ENCODE peak calls at places on chromosomes 2 and 18, in six cellular contexts. G is cardiac fibroblast, E is right lobe of liver, H is psoas muscle, D is AG04450, S is AG10803. Z is an unnamed sample.

GRCh38 chr18:55338955-55339662 is 248.9 kb downstream of the TCF4 start:
- DNase-seq in G (peak; percentile 39), E (no peak), S (peak; percentile 55), D (no peak), H (no peak), Z (no peak)

GRCh38 chr2:37599688-37600525 is 71.5 kb downstream of the CDC42EP3 start:
- DNase-seq in H (no peak), S (no peak), D (no peak), E (no peak), G (no peak), Z (no peak)

GRCh38 chr2:72024451-72025175 is 123.0 kb downstream of the CYP26B1 start:
- DNase-seq in E (peak; percentile 22), D (no peak), G (no peak), H (no peak), S (no peak), Z (peak; percentile 39)

GRCh38 chr18:32920796-32921787 is 148.3 kb upstream of the KLHL14 start:
- DNase-seq in D (peak; percentile 76), H (no peak), E (no peak), G (peak; percentile 84), S (peak; percentile 86), Z (peak; percentile 46)

GRCh38 chr2:44930274-44930826 is 11.2 kb upstream of the SIX3 start:
- DNase-seq in D (no peak), E (no peak), S (no peak), G (no peak), H (no peak), Z (no peak)

GRCh38 chr18:35282353-35282752 is 7.7 kb downstream of the ZSCAN30 start:
- DNase-seq in D (peak; percentile 75), S (peak; percentile 91), G (peak; percentile 57), H (no peak), E (no peak), Z (peak; percentile 67)

GRCh38 chr2:171523969-171524401 is 1.7 kb downstream of the CYBRD1 start:
- DNase-seq in H (no peak), E (no peak), D (no peak), S (peak; percentile 75), G (peak; percentile 70), Z (peak; percentile 49)

GRCh38 chr2:36783276-36783675 is 86.8 kb downstream of the VIT start:
- DNase-seq in S (no peak), G (no peak), H (no peak), D (no peak), E (no peak), Z (no peak)

GRCh38 chr2:172458561-172459124 is 31.3 kb downstream of the ITGA6 start:
- DNase-seq in D (no peak), S (no peak), H (no peak), E (no peak), G (no peak), Z (no peak)

GRCh38 chr2:222671259-222672067 is at the start of gene MOGAT1:
- DNase-seq in H (peak; percentile 43), G (peak; percentile 20), D (no peak), E (peak; percentile 95), S (no peak), Z (peak; percentile 47)

GRCh38 chr2:241975593-241976284 is 106.2 kb downstream of the RTP5 start:
- DNase-seq in S (no peak), E (peak; percentile 22), D (no peak), G (peak; percentile 4), H (no peak), Z (no peak)

GRCh38 chr2:101516833-101517690 is 42.1 kb upstream of the RFX8 start:
- DNase-seq in G (peak; percentile 83), E (no peak), S (peak; percentile 95), H (no peak), D (no peak), Z (peak; percentile 87)

GRCh38 chr2:228522276-228522675 is 340.8 kb upstream of the SPHKAP start:
- DNase-seq in G (no peak), E (no peak), S (peak; percentile 34), H (no peak), D (no peak), Z (no peak)

GRCh38 chr18:32469190-32469611 is 1.5 kb downstream of the GAREM1 start:
- DNase-seq in S (peak; percentile 5), H (peak; percentile 24), G (peak; percentile 59), D (no peak), E (peak; percentile 71), Z (no peak)

GRCh38 chr2:105496271-105496670 is 97.4 kb upstream of the FHL2 start:
- DNase-seq in H (no peak), D (no peak), S (no peak), G (no peak), E (no peak), Z (no peak)

GRCh38 chr2:96869824-96870630 is at the start of gene SEMA4C:
- DNase-seq in H (peak; percentile 70), D (no peak), G (peak; percentile 53), S (no peak), E (peak; percentile 70), Z (peak; percentile 56)

GRCh38 chr18:7982216-7982615 is 415.1 kb downstream of the PTPRM start:
- DNase-seq in E (no peak), G (no peak), D (no peak), S (no peak), H (no peak), Z (no peak)

GRCh38 chr18:77067315-77068061 is 65.1 kb downstream of the MBP start:
- DNase-seq in D (peak; percentile 64), E (no peak), G (peak; percentile 95), S (peak; percentile 80), H (peak; percentile 70), Z (peak; percentile 84)

GRCh38 chr2:48529189-48529588 is 765 bp upstream of the STON1 start:
- DNase-seq in G (no peak), H (no peak), D (no peak), E (no peak), S (no peak), Z (no peak)

DNA sequence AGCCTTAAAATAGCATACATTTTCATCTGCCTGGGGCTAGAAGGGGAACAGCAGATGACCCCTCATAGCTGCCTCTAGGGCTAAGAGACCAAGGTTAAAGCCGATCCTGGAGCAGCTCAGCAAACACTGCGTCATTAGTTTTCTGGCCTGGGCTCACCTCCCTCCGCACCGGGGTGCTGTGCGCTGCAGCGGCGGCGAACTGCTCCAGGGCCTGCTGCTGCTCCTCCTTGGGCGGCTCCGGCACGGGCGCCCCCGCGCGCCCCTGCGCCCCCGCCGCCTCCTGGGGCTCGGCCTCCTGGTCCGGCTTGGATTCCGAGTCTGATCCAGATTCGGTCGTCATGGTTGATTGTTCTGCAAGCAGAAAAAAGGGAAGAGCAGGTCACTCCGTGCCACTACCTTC is 55.0 kb downstream of the EPB41L3 start:
- DNase-seq in H (no peak), S (no peak), G (peak; percentile 26), E (no peak), D (no peak), Z (no peak)
- H3K4me3 ChIP-seq in H (no peak overlapping the region), S (no peak overlapping the region), G (no peak overlapping the region), E (no peak overlapping the region), D (no peak overlapping the region), Z (no peak overlapping the region)

DNA sequence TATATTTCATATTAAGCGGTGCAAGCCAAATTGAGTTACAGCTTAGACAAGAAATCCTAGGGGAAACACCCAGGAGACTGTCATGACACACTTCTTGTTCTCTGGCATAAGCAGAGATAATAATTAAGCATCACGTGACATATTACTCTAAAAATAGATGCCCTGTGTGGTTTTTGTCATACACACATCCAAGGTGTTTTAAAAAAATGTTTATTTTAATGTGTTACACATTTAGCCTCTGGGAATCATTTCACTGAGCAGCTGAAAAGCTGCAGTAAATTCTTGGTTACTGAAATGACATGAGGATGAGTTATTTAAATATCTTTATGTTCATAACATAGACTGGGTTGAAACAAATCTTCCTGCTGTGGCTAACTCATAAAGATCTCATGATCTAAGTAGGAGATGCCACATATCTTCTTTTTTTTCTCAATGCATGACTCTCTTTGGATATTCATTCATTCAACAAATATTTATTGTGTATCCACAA is 38.0 kb upstream of the ERMN start:
- DNase-seq in E (no peak), D (no peak), G (no peak), S (peak; percentile 45), H (no peak), Z (no peak)
- H3K4me3 ChIP-seq in E (no peak overlapping the region), D (no peak overlapping the region), G (no peak overlapping the region), S (no peak overlapping the region), H (no peak overlapping the region), Z (no peak overlapping the region)

DNA sequence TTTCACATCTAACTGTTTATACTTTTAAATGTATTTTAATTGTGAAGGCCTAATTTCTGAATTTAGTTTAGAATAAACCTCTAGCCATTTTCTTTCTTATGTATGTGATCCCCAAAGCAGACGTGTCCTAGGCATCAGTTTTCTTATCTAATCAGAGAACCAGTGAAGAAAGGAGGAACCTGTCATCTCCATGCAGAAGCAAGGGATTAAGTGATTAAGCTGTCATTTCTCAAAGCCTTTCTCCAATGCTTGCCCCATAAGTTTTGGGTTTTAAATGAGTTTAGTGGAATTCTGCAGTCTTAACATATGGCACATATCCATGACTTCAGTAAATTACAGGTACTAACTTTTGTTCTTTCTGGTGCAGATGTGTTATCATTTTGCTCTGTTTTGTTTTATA is 190.4 kb downstream of the PLCL1 start:
- DNase-seq in H (no peak), D (no peak), G (no peak), E (no peak), S (no peak), Z (no peak)
- H3K4me3 ChIP-seq in H (no peak overlapping the region), D (no peak overlapping the region), G (no peak overlapping the region), E (no peak overlapping the region), S (no peak overlapping the region), Z (no peak overlapping the region)

GRCh38 chr2:179234658-179235240 is 29.9 kb downstream of the SESTD1 start:
- DNase-seq in H (no peak), E (no peak), S (no peak), G (no peak), D (no peak), Z (no peak)
- H3K4me3 ChIP-seq in H (no peak overlapping the region), E (no peak overlapping the region), S (no peak overlapping the region), G (no peak overlapping the region), D (no peak overlapping the region), Z (no peak overlapping the region)